ENCODE peak calls at places on chromosomes 6 and 20, in four cellular contexts. Z is HepG2, N is K562, B is endothelial cell of umbilical vein. Q is an unnamed sample.

GRCh38 chr6:17653198-17653881 is 53.2 kb downstream of the FAM8A1 start:
- DNase-seq in Z (no peak), N (no peak), B (no peak), Q (no peak)

GRCh38 chr6:28953039-28953872 is 29.5 kb upstream of the TRIM27 start:
- DNase-seq in Z (peak), N (peak), B (peak), Q (peak)

GRCh38 chr6:103367212-103367611 is 1492.5 kb downstream of the HACE1 start:
- DNase-seq in Z (no peak), N (no peak), B (no peak), Q (no peak)

GRCh38 chr20:47817573-47817972 is 32.3 kb upstream of the SULF2 start:
- DNase-seq in Z (no peak), N (no peak), B (no peak), Q (no peak)

GRCh38 chr6:167825059-167825758 is 1.5 kb upstream of the AFDN start:
- DNase-seq in Z (no peak), N (no peak), B (no peak), Q (no peak)

GRCh38 chr6:100664274-100665040 is 199.7 kb upstream of the SIM1 start:
- DNase-seq in Z (no peak), N (peak), B (peak), Q (no peak)

GRCh38 chr6:135995160-135995898 is 143.8 kb downstream of the PDE7B start:
- DNase-seq in Z (no peak), N (no peak), B (peak), Q (no peak)

GRCh38 chr6:167678102-167679101 is 148.3 kb upstream of the AFDN start:
- DNase-seq in Z (peak), N (no peak), B (peak), Q (no peak)

GRCh38 chr6:93663111-93663510 is 243.8 kb upstream of the EPHA7 start:
- DNase-seq in Z (no peak), N (no peak), B (no peak), Q (no peak)

GRCh38 chr20:33273117-33273851 is 9.7 kb upstream of the BPIFB1 start:
- DNase-seq in Z (no peak), N (no peak), B (no peak), Q (no peak)

GRCh38 chr20:61186771-61187170 is 65.3 kb upstream of the CDH4 start:
- DNase-seq in Z (no peak), N (no peak), B (no peak), Q (no peak)

GRCh38 chr6:65776332-65776731 is 69.3 kb upstream of the EYS start:
- DNase-seq in Z (no peak), N (no peak), B (no peak), Q (no peak)

GRCh38 chr20:36017034-36017951 is 48.9 kb downstream of the CNBD2 start:
- DNase-seq in Z (no peak), N (no peak), B (peak), Q (no peak)

DNA sequence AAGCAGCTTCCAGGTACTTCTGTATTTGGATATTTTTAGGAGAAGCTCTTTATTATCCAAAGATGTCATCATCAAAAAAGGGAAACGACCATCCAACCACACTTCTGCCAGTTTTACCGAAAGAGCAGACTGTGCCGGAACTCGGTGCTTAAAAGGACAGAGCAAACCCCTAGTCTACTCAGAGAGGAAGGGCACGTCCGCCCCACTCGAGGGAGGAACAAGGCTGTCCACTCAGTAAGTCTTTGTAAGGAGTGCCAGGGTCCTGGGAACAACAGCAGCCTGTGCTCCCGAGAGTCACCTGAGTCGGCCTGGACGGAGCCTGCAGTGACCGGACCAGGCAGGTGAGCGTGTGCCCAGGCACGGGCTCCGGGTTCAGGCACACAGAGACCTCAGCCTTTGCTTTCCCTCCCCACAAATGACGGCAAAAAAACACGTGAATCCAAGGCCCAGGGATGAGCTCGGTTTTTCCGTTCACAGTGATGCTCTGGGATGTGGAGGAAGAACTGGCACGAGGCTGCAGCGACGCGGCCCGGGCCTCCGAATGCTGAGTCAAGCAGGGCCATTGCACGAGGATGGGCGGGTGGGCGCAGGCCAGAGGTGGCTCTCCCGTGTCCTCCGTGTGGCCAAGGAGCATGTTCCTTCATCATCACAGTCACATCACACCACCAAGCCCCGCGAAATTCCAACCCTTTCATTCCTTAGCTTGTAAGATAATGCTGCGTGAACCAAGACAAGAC is 17.4 kb upstream of the SLCO4A1 start:
- DNase-seq in Z (no peak), N (no peak), B (no peak), Q (no peak)
- H3K9ac ChIP-seq in Z (peak), N (peak), B (no peak), Q (no peak)

GRCh38 chr20:24118096-24118780 is 129.7 kb upstream of the GGTLC1 start:
- DNase-seq in Z (no peak), N (no peak), B (peak), Q (no peak)

GRCh38 chr20:24118781-24119175 is 130.2 kb upstream of the GGTLC1 start:
- DNase-seq in Z (no peak), N (no peak), B (peak), Q (no peak)

GRCh38 chr20:24112360-24112759 is 123.8 kb upstream of the GGTLC1 start:
- DNase-seq in Z (no peak), N (no peak), B (no peak), Q (no peak)

GRCh38 chr20:24117386-24117785 is 128.8 kb upstream of the GGTLC1 start:
- DNase-seq in Z (no peak), N (no peak), B (no peak), Q (no peak)

GRCh38 chr20:24116611-24117010 is 128.0 kb upstream of the GGTLC1 start:
- DNase-seq in Z (no peak), N (no peak), B (no peak), Q (no peak)
- TF ChIP-seq MYC in Z (no peak), N (no peak), B (no peak), Q (no peak)

GRCh38 chr20:19588731-19589130 is 169.3 kb upstream of the RIN2 start:
- DNase-seq in Z (peak), N (no peak), B (no peak), Q (no peak)
- H3K9ac ChIP-seq in Z (no peak), N (no peak), B (no peak), Q (no peak)

GRCh38 chr6:40961831-40962230 is 77.2 kb downstream of the UNC5CL start:
- DNase-seq in Z (no peak), N (no peak), B (no peak), Q (no peak)

GRCh38 chr6:40963019-40963418 is 76.0 kb downstream of the UNC5CL start:
- DNase-seq in Z (no peak), N (no peak), B (no peak), Q (no peak)

GRCh38 chr6:40960784-40961430 is 78.1 kb downstream of the UNC5CL start:
- DNase-seq in Z (peak), N (no peak), B (no peak), Q (no peak)

GRCh38 chr6:40959781-40960327 is 79.2 kb downstream of the UNC5CL start:
- DNase-seq in Z (peak), N (no peak), B (no peak), Q (no peak)

DNA sequence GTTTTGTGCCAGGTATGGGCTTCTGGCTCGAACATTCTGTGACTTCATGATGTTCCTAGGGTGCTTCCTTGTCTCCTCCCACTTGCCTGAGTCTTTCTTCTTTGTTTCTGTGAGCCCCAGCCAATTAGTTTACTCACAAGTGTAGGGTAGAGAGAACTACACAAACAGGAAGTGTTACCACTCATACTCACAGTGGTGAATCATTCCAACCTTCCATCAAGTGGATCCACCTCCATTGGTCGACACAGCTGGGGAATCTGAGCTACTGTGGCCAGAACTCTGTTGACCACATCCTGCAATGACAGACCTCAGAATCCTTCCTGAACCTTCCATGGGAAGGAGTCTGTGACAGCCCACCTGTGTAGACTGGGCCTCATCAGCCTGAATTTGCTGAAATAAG is 76.8 kb downstream of the UNC5CL start:
- DNase-seq in Z (peak), N (no peak), B (peak), Q (peak)
- TF ChIP-seq MYC in Z (no peak), N (no peak), B (no peak), Q (no peak)

GRCh38 chr20:46406986-46407670 is 713 bp upstream of the ELMO2 start:
- DNase-seq in Z (peak), N (no peak), B (no peak), Q (peak)

GRCh38 chr20:46408281-46408731 is 1.9 kb upstream of the ELMO2 start:
- DNase-seq in Z (peak), N (no peak), B (no peak), Q (no peak)

GRCh38 chr20:46411637-46412036 is 5.2 kb upstream of the ELMO2 start:
- DNase-seq in Z (peak), N (no peak), B (no peak), Q (no peak)

GRCh38 chr20:46406200-46406985 is at the start of gene ELMO2:
- DNase-seq in Z (peak), N (peak), B (peak), Q (peak)

DNA sequence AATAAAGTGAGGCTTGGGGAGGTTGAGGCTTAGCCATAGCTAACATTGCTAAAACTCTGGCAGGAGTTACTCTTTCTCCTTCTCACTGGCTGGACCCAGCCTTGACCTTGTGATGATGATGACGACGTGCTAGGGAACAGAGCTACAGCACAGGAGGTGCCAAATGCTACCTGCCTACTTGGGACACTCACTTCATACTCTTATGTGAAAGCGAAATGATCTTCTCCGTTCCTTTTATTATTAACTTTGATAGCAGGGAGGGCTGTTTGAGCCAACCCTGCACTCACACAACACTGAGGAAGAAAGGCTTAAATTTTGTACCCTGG is 1.2 kb upstream of the ELMO2 start:
- DNase-seq in Z (no peak), N (no peak), B (no peak), Q (no peak)
- H3K9ac ChIP-seq in Z (peak), N (no peak), B (no peak), Q (no peak)

DNA sequence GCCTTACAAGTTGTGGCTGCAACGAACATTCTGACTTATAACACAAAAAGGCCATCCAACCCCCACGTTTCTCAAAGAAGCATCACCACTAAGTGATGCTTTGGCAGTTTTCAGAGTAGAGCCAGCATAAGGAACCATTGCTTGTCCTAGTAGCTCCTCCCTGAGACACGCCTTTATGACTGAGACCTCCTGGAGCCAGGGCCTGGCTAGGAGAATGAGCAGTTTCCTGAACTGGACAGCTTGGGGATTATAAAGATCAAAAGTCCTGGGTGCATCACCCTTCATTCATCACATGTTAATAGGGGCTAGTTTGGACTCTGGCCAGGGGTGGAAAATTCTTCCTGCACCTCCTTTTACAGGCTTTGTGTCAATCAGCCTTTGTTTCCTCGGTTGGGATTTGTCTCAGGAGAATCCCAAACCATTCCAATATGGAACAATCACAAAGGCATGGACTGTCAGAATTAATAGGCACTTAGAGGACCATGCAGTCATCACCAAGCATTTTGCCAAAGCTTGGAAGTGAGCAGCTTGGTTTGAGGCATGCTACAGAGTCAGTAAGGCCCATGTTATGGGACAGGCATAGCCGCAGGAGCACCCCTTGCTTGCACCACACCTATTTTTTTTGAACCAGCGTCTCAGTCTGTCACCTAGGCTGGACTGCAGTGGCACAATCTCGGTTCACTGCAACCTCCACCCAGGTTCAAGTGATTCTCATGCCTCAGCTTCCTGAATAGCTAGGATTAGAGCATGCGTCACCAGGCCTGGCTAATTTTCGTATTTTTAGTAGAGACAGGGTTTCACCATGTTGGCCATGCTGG is 64.9 kb upstream of the TGM3 start:
- DNase-seq in Z (no peak), N (no peak), B (no peak), Q (no peak)
- TF ChIP-seq MYC in Z (no peak), N (no peak), B (no peak), Q (no peak)